ENCODE peak calls at places on chromosome 9, in ten cellular contexts. N is hepatocyte, G is AG04450, O is heart left ventricle, E is tibial nerve, R is adrenal gland, M is H9, B is body of pancreas, Z is A549, K is osteoblast. U is an unnamed sample.

GRCh38 chr9:136996361-136997281 is at the start of gene CLIC3:
- DNase-seq in N (peak; percentile 70), G (no peak), O (no peak), E (no peak), R (no peak), M (peak; percentile 76), B (no peak), Z (peak; percentile 54), K (no peak), U (peak; percentile 20)

GRCh38 chr9:14926941-14927624 is 16.9 kb upstream of the FREM1 start:
- DNase-seq in N (no peak), G (no peak), O (no peak), E (no peak), R (no peak), M (no peak), B (no peak), Z (no peak), K (no peak), U (no peak)

GRCh38 chr9:128733256-128733655 is 9.3 kb upstream of the ZDHHC12 start:
- DNase-seq in N (peak; percentile 90), G (peak; percentile 53), O (peak; percentile 50), E (peak; percentile 64), R (peak; percentile 87), M (peak; percentile 97), B (peak; percentile 84), Z (peak; percentile 97), K (peak; percentile 96), U (peak; percentile 46)

GRCh38 chr9:4197548-4197947 is 102.3 kb downstream of the GLIS3 start:
- DNase-seq in N (no peak), G (no peak), O (no peak), E (no peak), R (peak; percentile 29), M (peak; percentile 72), B (no peak), Z (no peak), K (peak; percentile 38), U (no peak)

GRCh38 chr9:87340391-87340790 is 157.3 kb upstream of the DAPK1 start:
- DNase-seq in N (no peak), G (no peak), O (no peak), E (no peak), R (no peak), M (no peak), B (no peak), Z (no peak), K (no peak), U (no peak)

GRCh38 chr9:133103183-133103986 is 17.7 kb downstream of the RALGDS start:
- DNase-seq in N (peak; percentile 56), G (no peak), O (peak; percentile 62), E (peak; percentile 79), R (peak; percentile 81), M (peak; percentile 59), B (peak; percentile 78), Z (peak; percentile 72), K (peak; percentile 98), U (no peak)

GRCh38 chr9:114093031-114093471 is 6.0 kb downstream of the KIF12 start:
- DNase-seq in N (no peak), G (no peak), O (no peak), E (no peak), R (no peak), M (peak; percentile 11), B (peak; percentile 6), Z (no peak), K (peak; percentile 60), U (no peak)

GRCh38 chr9:83981126-83981871 is 694 bp downstream of the RMI1 start:
- DNase-seq in N (peak; percentile 73), G (no peak), O (peak; percentile 36), E (peak; percentile 8), R (peak; percentile 67), M (no peak), B (peak; percentile 58), Z (peak; percentile 52), K (peak; percentile 17), U (peak; percentile 50)

GRCh38 chr9:135671591-135672041 is 8.5 kb downstream of the LCN9 start:
- DNase-seq in N (no peak), G (no peak), O (no peak), E (no peak), R (no peak), M (peak; percentile 87), B (no peak), Z (no peak), K (peak; percentile 66), U (no peak)

GRCh38 chr9:111148390-111148993 is 110.2 kb upstream of the LPAR1 start:
- DNase-seq in N (no peak), G (no peak), O (no peak), E (no peak), R (no peak), M (no peak), B (no peak), Z (no peak), K (no peak), U (no peak)

GRCh38 chr9:84669293-84670105 is at the start of gene NTRK2:
- DNase-seq in N (peak; percentile 36), G (no peak), O (peak; percentile 30), E (peak; percentile 19), R (no peak), M (peak; percentile 58), B (peak; percentile 22), Z (no peak), K (peak; percentile 86), U (peak; percentile 34)

GRCh38 chr9:131667576-131667975 is 72.3 kb downstream of the RAPGEF1 start:
- DNase-seq in N (no peak), G (no peak), O (no peak), E (no peak), R (no peak), M (no peak), B (no peak), Z (no peak), K (peak; percentile 52), U (no peak)

GRCh38 chr9:131960805-131961495 is 118.7 kb downstream of the MED27 start:
- DNase-seq in N (no peak), G (no peak), O (no peak), E (no peak), R (no peak), M (no peak), B (no peak), Z (no peak), K (no peak), U (no peak)

GRCh38 chr9:124852829-124853531 is at the start of gene WDR38:
- DNase-seq in N (peak; percentile 89), G (no peak), O (peak; percentile 79), E (peak; percentile 58), R (peak; percentile 81), M (peak; percentile 88), B (peak; percentile 76), Z (peak; percentile 98), K (peak; percentile 98), U (peak; percentile 57)

GRCh38 chr9:14043491-14043890 is 270.4 kb downstream of the NFIB start:
- DNase-seq in N (no peak), G (no peak), O (no peak), E (no peak), R (no peak), M (no peak), B (no peak), Z (no peak), K (no peak), U (no peak)

GRCh38 chr9:130499804-130500263 is 55.1 kb downstream of the ASS1 start:
- DNase-seq in N (peak; percentile 86), G (no peak), O (no peak), E (no peak), R (peak; percentile 64), M (no peak), B (peak; percentile 51), Z (peak; percentile 58), K (peak; percentile 22), U (peak; percentile 13)

GRCh38 chr9:69272212-69272611 is 52.8 kb upstream of the ENTREP1 start:
- DNase-seq in N (no peak), G (no peak), O (no peak), E (no peak), R (no peak), M (no peak), B (no peak), Z (no peak), K (no peak), U (no peak)
- H3K27ac ChIP-seq in N (no peak overlapping the region), G (no peak overlapping the region), O (no peak overlapping the region), E (no peak overlapping the region), R (no peak overlapping the region), M (no peak overlapping the region), B (no peak overlapping the region), Z (no peak overlapping the region), K (no peak overlapping the region), U (no peak overlapping the region)

GRCh38 chr9:10007356-10007755 is 605.4 kb downstream of the PTPRD start:
- DNase-seq in N (no peak), G (no peak), O (no peak), E (no peak), R (no peak), M (no peak), B (no peak), Z (no peak), K (no peak), U (no peak)
- H3K27ac ChIP-seq in N (no peak overlapping the region), G (no peak overlapping the region), O (no peak overlapping the region), E (no peak overlapping the region), R (no peak overlapping the region), M (no peak overlapping the region), B (no peak overlapping the region), Z (no peak overlapping the region), K (no peak overlapping the region), U (no peak overlapping the region)

DNA sequence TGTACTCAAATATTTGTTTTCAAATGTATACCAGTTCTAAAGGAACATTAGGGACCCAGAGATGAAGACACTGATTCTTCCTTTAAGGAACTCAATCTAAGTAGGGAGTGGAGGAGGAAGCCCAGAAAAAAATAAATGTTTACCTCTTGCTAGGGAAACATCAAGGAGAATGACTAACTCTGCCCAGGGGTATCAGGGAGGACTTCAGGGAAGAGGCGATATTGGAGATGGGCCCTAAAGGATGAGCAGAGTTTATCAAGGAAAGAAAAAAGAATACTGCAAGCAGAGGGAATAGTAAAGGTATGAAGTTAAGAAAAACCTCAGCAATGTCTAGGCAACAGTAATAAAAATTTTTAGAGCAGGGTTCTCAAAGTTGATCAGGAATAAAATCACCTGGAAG is 16.4 kb downstream of the FBXW2 start:
- DNase-seq in N (no peak), G (no peak), O (no peak), E (no peak), R (no peak), M (no peak), B (no peak), Z (no peak), K (no peak), U (no peak)
- H3K27ac ChIP-seq in N (no peak overlapping the region), G (no peak overlapping the region), O (no peak overlapping the region), E (no peak overlapping the region), R (no peak overlapping the region), M (no peak overlapping the region), B (no peak overlapping the region), Z (no peak overlapping the region), K (no peak overlapping the region), U (peak overlapping the region; percentile 26)

DNA sequence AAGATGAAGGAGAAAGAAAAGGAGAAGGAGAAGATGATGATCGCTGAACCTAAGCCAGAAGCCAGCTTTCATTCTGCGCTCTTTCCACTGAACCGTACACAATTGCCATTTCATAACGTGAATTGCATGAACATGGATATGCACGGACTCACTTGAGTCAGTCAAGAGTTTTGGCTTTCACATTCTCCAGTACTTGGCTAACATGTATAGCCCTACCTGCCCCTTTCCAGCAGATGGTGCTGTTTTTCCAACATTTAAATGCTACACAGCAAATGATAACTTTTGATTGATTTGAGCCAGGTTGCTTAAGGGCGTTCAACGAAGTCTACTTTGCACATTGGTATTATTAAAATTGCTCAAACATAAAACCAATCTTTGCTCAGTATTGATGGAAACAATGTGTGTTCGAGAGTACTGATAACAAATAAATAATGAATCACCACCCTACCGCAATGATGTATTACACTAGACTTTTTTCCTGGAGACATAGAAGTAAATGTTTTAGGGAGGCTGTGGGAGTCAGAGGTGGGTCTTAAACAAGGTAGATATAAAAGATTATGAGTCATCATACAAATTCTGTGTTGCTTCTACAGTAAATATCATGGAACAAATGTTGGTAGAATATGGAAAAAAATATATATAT is 196.4 kb downstream of the TRPM3 start:
- DNase-seq in N (peak; percentile 76), G (peak; percentile 47), O (peak; percentile 19), E (peak; percentile 40), R (peak; percentile 62), M (peak; percentile 36), B (peak; percentile 32), Z (peak; percentile 18), K (peak; percentile 57), U (peak; percentile 80)
- H3K27ac ChIP-seq in N (no peak overlapping the region), G (no peak overlapping the region), O (no peak overlapping the region), E (no peak overlapping the region), R (no peak overlapping the region), M (no peak overlapping the region), B (no peak overlapping the region), Z (no peak overlapping the region), K (peak overlapping the region; percentile 71), U (no peak overlapping the region)